ENCODE peak calls at places on chromosomes 4 and X, in six cellular contexts. One of them, this sample, is unnamed.

GRCh38 chr4:188439641-188440311 is 300.5 kb downstream of the TRIML1 start:
- DNase-seq in testis: no peak
- DNase-seq in suprapubic skin: no peak
- DNase-seq in kidney: no peak
- DNase-seq in A549: peak; percentile 52
- DNase-seq in pancreas: peak; percentile 46
- DNase-seq in this sample: no peak

GRCh38 chr4:55161739-55162138 is 36.3 kb upstream of the KDR start:
- DNase-seq in testis: no peak
- DNase-seq in suprapubic skin: no peak
- DNase-seq in kidney: no peak
- DNase-seq in A549: no peak
- DNase-seq in pancreas: no peak
- DNase-seq in this sample: no peak

GRCh38 chr4:10028910-10029309 is 7.6 kb upstream of the SLC2A9 start:
- DNase-seq in testis: no peak
- DNase-seq in suprapubic skin: no peak
- DNase-seq in kidney: no peak
- DNase-seq in A549: peak; percentile 49
- DNase-seq in pancreas: no peak
- DNase-seq in this sample: no peak

GRCh38 chr4:161929966-161930365 is 233.8 kb downstream of the FSTL5 start:
- DNase-seq in testis: peak; percentile 37
- DNase-seq in suprapubic skin: no peak
- DNase-seq in kidney: no peak
- DNase-seq in A549: no peak
- DNase-seq in pancreas: no peak
- DNase-seq in this sample: no peak

GRCh38 chr4:89558147-89558546 is 250.5 kb upstream of the GPRIN3 start:
- DNase-seq in testis: no peak
- DNase-seq in suprapubic skin: no peak
- DNase-seq in kidney: no peak
- DNase-seq in A549: peak; percentile 12
- DNase-seq in pancreas: no peak
- DNase-seq in this sample: no peak

GRCh38 chr4:73964862-73965611 is 16.8 kb downstream of the PF4 start:
- DNase-seq in testis: peak; percentile 21
- DNase-seq in suprapubic skin: no peak
- DNase-seq in kidney: no peak
- DNase-seq in A549: peak; percentile 7
- DNase-seq in pancreas: peak; percentile 30
- DNase-seq in this sample: peak; percentile 86

GRCh38 chrX:11334165-11334564 is 41.0 kb downstream of the AMELX start:
- DNase-seq in testis: no peak
- DNase-seq in suprapubic skin: no peak
- DNase-seq in kidney: no peak
- DNase-seq in A549: no peak
- DNase-seq in pancreas: no peak
- DNase-seq in this sample: no peak

GRCh38 chrX:103310592-103311400 is at the start of gene BEX2:
- DNase-seq in testis: peak; percentile 92
- DNase-seq in suprapubic skin: peak; percentile 66
- DNase-seq in kidney: peak; percentile 92
- DNase-seq in A549: peak; percentile 60
- DNase-seq in pancreas: peak; percentile 85
- DNase-seq in this sample: peak; percentile 78

GRCh38 chr4:5783486-5783885 is 72.5 kb downstream of the EVC start:
- DNase-seq in testis: no peak
- DNase-seq in suprapubic skin: no peak
- DNase-seq in kidney: peak; percentile 30
- DNase-seq in A549: no peak
- DNase-seq in pancreas: no peak
- DNase-seq in this sample: no peak

GRCh38 chrX:82342531-82342930 is 1140.6 kb downstream of the SH3BGRL start:
- DNase-seq in testis: no peak
- DNase-seq in suprapubic skin: no peak
- DNase-seq in kidney: no peak
- DNase-seq in A549: no peak
- DNase-seq in pancreas: no peak
- DNase-seq in this sample: no peak
- H3K4me3 ChIP-seq in testis: no peak overlapping the region
- H3K4me3 ChIP-seq in suprapubic skin: no peak overlapping the region
- H3K4me3 ChIP-seq in kidney: no peak overlapping the region
- H3K4me3 ChIP-seq in A549: no peak overlapping the region
- H3K4me3 ChIP-seq in pancreas: no peak overlapping the region
- H3K4me3 ChIP-seq in this sample: no peak overlapping the region

GRCh38 chrX:118218940-118219339 is 102.3 kb upstream of the KLHL13 start:
- DNase-seq in testis: no peak
- DNase-seq in suprapubic skin: no peak
- DNase-seq in kidney: no peak
- DNase-seq in A549: no peak
- DNase-seq in pancreas: no peak
- DNase-seq in this sample: no peak
- H3K27ac ChIP-seq in testis: no peak overlapping the region
- H3K27ac ChIP-seq in suprapubic skin: no peak overlapping the region
- H3K27ac ChIP-seq in kidney: no peak overlapping the region
- H3K27ac ChIP-seq in A549: no peak overlapping the region
- H3K27ac ChIP-seq in pancreas: no peak overlapping the region
- H3K27ac ChIP-seq in this sample: no peak overlapping the region

GRCh38 chrX:84156831-84157230 is 31.2 kb downstream of the RPS6KA6 start:
- DNase-seq in testis: no peak
- DNase-seq in suprapubic skin: no peak
- DNase-seq in kidney: no peak
- DNase-seq in A549: no peak
- DNase-seq in pancreas: no peak
- DNase-seq in this sample: no peak

GRCh38 chrX:84161641-84162040 is 26.4 kb downstream of the RPS6KA6 start:
- DNase-seq in testis: no peak
- DNase-seq in suprapubic skin: no peak
- DNase-seq in kidney: no peak
- DNase-seq in A549: no peak
- DNase-seq in pancreas: no peak
- DNase-seq in this sample: no peak

GRCh38 chrX:84165716-84166115 is 22.3 kb downstream of the RPS6KA6 start:
- DNase-seq in testis: no peak
- DNase-seq in suprapubic skin: no peak
- DNase-seq in kidney: no peak
- DNase-seq in A549: no peak
- DNase-seq in pancreas: no peak
- DNase-seq in this sample: no peak

GRCh38 chrX:84160736-84161135 is 27.3 kb downstream of the RPS6KA6 start:
- DNase-seq in testis: no peak
- DNase-seq in suprapubic skin: no peak
- DNase-seq in kidney: no peak
- DNase-seq in A549: no peak
- DNase-seq in pancreas: no peak
- DNase-seq in this sample: no peak

GRCh38 chrX:84162401-84162800 is 25.6 kb downstream of the RPS6KA6 start:
- DNase-seq in testis: no peak
- DNase-seq in suprapubic skin: no peak
- DNase-seq in kidney: no peak
- DNase-seq in A549: no peak
- DNase-seq in pancreas: no peak
- DNase-seq in this sample: no peak
- H3K4me3 ChIP-seq in testis: no peak overlapping the region
- H3K4me3 ChIP-seq in suprapubic skin: no peak overlapping the region
- H3K4me3 ChIP-seq in kidney: no peak overlapping the region
- H3K4me3 ChIP-seq in A549: no peak overlapping the region
- H3K4me3 ChIP-seq in pancreas: no peak overlapping the region
- H3K4me3 ChIP-seq in this sample: no peak overlapping the region

GRCh38 chrX:78064152-78064551 is 39.9 kb upstream of the PGK1 start:
- DNase-seq in testis: no peak
- DNase-seq in suprapubic skin: no peak
- DNase-seq in kidney: no peak
- DNase-seq in A549: no peak
- DNase-seq in pancreas: no peak
- DNase-seq in this sample: no peak
- H3K27ac ChIP-seq in testis: no peak overlapping the region
- H3K27ac ChIP-seq in suprapubic skin: no peak overlapping the region
- H3K27ac ChIP-seq in kidney: no peak overlapping the region
- H3K27ac ChIP-seq in A549: peak overlapping the region; percentile 84
- H3K27ac ChIP-seq in pancreas: no peak overlapping the region
- H3K27ac ChIP-seq in this sample: no peak overlapping the region

GRCh38 chr4:98612318-98613250 is 45.8 kb downstream of the TSPAN5 start:
- DNase-seq in testis: no peak
- DNase-seq in suprapubic skin: no peak
- DNase-seq in kidney: no peak
- DNase-seq in A549: no peak
- DNase-seq in pancreas: no peak
- DNase-seq in this sample: no peak
- H3K4me3 ChIP-seq in testis: no peak overlapping the region
- H3K4me3 ChIP-seq in suprapubic skin: no peak overlapping the region
- H3K4me3 ChIP-seq in kidney: no peak overlapping the region
- H3K4me3 ChIP-seq in A549: no peak overlapping the region
- H3K4me3 ChIP-seq in pancreas: no peak overlapping the region
- H3K4me3 ChIP-seq in this sample: no peak overlapping the region

DNA sequence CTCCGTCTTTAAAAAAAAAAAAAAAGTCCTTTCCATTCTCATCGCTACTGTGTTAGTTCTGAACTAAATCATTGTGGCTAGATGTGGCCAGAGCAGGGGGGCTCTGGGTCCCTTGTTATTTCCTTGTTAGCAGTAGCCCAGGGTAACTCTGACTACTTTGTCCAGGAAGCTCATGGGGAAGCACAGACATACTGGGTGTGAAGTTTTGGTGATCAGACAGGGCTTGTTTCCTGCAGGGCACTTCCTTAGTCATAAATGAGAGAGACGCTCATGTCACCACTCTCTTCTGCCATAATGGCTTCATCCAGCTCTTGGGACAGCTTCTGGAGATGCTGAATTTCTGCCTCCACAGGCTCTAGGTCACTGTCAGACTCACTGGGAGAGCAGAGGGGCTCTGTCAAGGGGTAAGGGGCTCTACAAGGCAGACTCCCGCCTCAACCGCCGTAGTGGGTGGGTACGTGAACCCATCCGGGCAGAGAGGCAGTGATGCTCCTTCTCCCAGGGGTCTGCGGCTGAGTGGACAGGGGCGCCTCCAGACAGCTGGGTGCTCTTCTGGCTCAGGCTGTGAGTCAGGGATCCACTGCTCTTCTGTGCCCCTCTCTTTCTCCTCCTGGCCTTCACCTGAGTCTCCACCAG is 12.9 kb downstream of the STIM2 start:
- DNase-seq in testis: no peak
- DNase-seq in suprapubic skin: no peak
- DNase-seq in kidney: no peak
- DNase-seq in A549: no peak
- DNase-seq in pancreas: no peak
- DNase-seq in this sample: no peak
- H3K27ac ChIP-seq in testis: no peak overlapping the region
- H3K27ac ChIP-seq in suprapubic skin: no peak overlapping the region
- H3K27ac ChIP-seq in kidney: no peak overlapping the region
- H3K27ac ChIP-seq in A549: no peak overlapping the region
- H3K27ac ChIP-seq in pancreas: no peak overlapping the region
- H3K27ac ChIP-seq in this sample: no peak overlapping the region

DNA sequence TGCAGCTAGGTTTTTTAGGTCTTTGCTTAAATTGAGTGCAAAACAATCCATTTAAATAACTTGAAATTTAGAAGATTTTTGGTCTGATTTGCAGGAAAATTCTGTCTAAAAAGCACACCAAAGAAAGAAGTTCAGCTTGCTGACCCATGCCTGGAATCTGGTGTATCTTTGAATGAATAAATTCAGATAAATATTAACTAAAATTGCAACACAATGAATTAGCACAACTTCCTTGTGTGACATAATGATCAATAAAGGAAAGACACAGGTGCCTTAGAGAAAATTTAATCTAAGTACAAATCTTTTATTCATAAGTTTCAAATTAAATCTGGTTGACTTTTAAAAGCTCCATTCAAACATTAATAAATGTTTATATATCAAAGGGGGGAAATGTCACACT is 791.5 kb upstream of the LCORL start:
- DNase-seq in testis: no peak
- DNase-seq in suprapubic skin: no peak
- DNase-seq in kidney: no peak
- DNase-seq in A549: no peak
- DNase-seq in pancreas: no peak
- DNase-seq in this sample: no peak
- H3K4me3 ChIP-seq in testis: no peak overlapping the region
- H3K4me3 ChIP-seq in suprapubic skin: no peak overlapping the region
- H3K4me3 ChIP-seq in kidney: no peak overlapping the region
- H3K4me3 ChIP-seq in A549: no peak overlapping the region
- H3K4me3 ChIP-seq in pancreas: no peak overlapping the region
- H3K4me3 ChIP-seq in this sample: no peak overlapping the region

GRCh38 chrX:107714196-107714811 is 61.3 kb downstream of the TSC22D3 start:
- DNase-seq in testis: no peak
- DNase-seq in suprapubic skin: peak; percentile 67
- DNase-seq in kidney: no peak
- DNase-seq in A549: no peak
- DNase-seq in pancreas: no peak
- DNase-seq in this sample: no peak
- H3K27ac ChIP-seq in testis: peak overlapping the region; percentile 88
- H3K27ac ChIP-seq in suprapubic skin: peak overlapping the region; percentile 98
- H3K27ac ChIP-seq in kidney: peak overlapping the region; percentile 88
- H3K27ac ChIP-seq in A549: no peak overlapping the region
- H3K27ac ChIP-seq in pancreas: no peak overlapping the region
- H3K27ac ChIP-seq in this sample: no peak overlapping the region